ENCODE peak calls at places on chromosomes 12 and 14, in nine cellular contexts. U is adrenal gland; F is iPS-NIHi11; Z is brain microvascular endothelial cell; Y is T-helper 9 cell; O is activated CD8-positive, alpha-beta memory T cell treated with anti-CD3 and anti-CD28 coated beads for 1 hour; H is activated T-cell treated with anti-CD3 and anti-CD28 coated beads, Interleukin-2, amount 50 U/mL, for 48 hours; S is body of pancreas; B is Panc1. G is an unnamed sample.

GRCh38 chr14:94473666-94474410 is 2.2 kb downstream of the SERPINA9 start:
- DNase-seq in U (no peak), F (no peak), Z (no peak), Y (no peak), O (no peak), H (no peak), S (no peak), B (no peak), G (no peak)

GRCh38 chr14:101991336-101991735 is 27.0 kb downstream of the DYNC1H1 start:
- DNase-seq in U (no peak), F (no peak), Z (no peak), Y (no peak), O (no peak), H (no peak), S (no peak), B (no peak), G (no peak)

GRCh38 chr12:133124674-133125073 is 5.4 kb downstream of the ZNF891 start:
- DNase-seq in U (no peak), F (no peak), Z (no peak), Y (no peak), O (no peak), H (no peak), S (no peak), B (no peak), G (no peak)

GRCh38 chr14:90649096-90649495 is 167.1 kb downstream of the TTC7B start:
- DNase-seq in U (no peak), F (no peak), Z (peak; percentile 35), Y (no peak), O (no peak), H (no peak), S (no peak), B (no peak), G (no peak)

GRCh38 chr12:27355486-27355885 is 22.9 kb downstream of the BMAL2 start:
- DNase-seq in U (no peak), F (no peak), Z (no peak), Y (no peak), O (no peak), H (no peak), S (no peak), B (no peak), G (no peak)

GRCh38 chr12:55619352-55620138 is 17.1 kb upstream of the OR10P1 start:
- DNase-seq in U (peak; percentile 61), F (peak; percentile 80), Z (peak; percentile 94), Y (peak; percentile 15), O (no peak), H (no peak), S (peak; percentile 78), B (peak; percentile 94), G (peak; percentile 92)

GRCh38 chr12:45988259-45988658 is 2.1 kb downstream of the SCAF11 start:
- DNase-seq in U (no peak), F (no peak), Z (peak; percentile 23), Y (no peak), O (no peak), H (no peak), S (no peak), B (no peak), G (peak; percentile 46)

GRCh38 chr14:77910506-77910905 is 110.6 kb downstream of the ADCK1 start:
- DNase-seq in U (no peak), F (no peak), Z (no peak), Y (no peak), O (no peak), H (no peak), S (peak; percentile 7), B (no peak), G (no peak)

GRCh38 chr12:32031109-32031508 is 71.9 kb downstream of the RESF1 start:
- DNase-seq in U (no peak), F (no peak), Z (no peak), Y (no peak), O (no peak), H (no peak), S (no peak), B (no peak), G (peak; percentile 47)

GRCh38 chr12:42652048-42652447 is 62.5 kb upstream of the PRICKLE1 start:
- DNase-seq in U (no peak), F (no peak), Z (no peak), Y (no peak), O (no peak), H (no peak), S (no peak), B (no peak), G (peak; percentile 14)

GRCh38 chr12:52582971-52583456 is 9.4 kb upstream of the KRT74 start:
- DNase-seq in U (peak; percentile 52), F (peak; percentile 86), Z (peak; percentile 64), Y (peak; percentile 34), O (peak; percentile 22), H (peak; percentile 78), S (peak; percentile 69), B (peak; percentile 46), G (peak; percentile 65)

GRCh38 chr14:35287481-35288013 is 4.6 kb upstream of the PSMA6 start:
- DNase-seq in U (no peak), F (no peak), Z (no peak), Y (no peak), O (no peak), H (peak; percentile 72), S (peak; percentile 34), B (no peak), G (no peak)

GRCh38 chr12:15625075-15625474 is 164.1 kb downstream of the EPS8 start:
- DNase-seq in U (no peak), F (no peak), Z (no peak), Y (no peak), O (no peak), H (no peak), S (no peak), B (no peak), G (no peak)

GRCh38 chr14:28356819-28357218 is 409.8 kb upstream of the FOXG1 start:
- DNase-seq in U (no peak), F (no peak), Z (no peak), Y (no peak), O (no peak), H (no peak), S (no peak), B (no peak), G (no peak)

GRCh38 chr12:101738920-101739665 is at the start of gene SYCP3:
- DNase-seq in U (no peak), F (peak; percentile 13), Z (no peak), Y (no peak), O (no peak), H (no peak), S (no peak), B (no peak), G (no peak)

GRCh38 chr14:76376001-76376404 is at the start of gene ESRRB:
- DNase-seq in U (no peak), F (peak; percentile 83), Z (no peak), Y (no peak), O (no peak), H (no peak), S (peak; percentile 21), B (no peak), G (no peak)

GRCh38 chr12:49959570-49960473 is 1.9 kb upstream of the AQP5 start:
- DNase-seq in U (no peak), F (peak; percentile 88), Z (no peak), Y (no peak), O (no peak), H (no peak), S (peak; percentile 47), B (no peak), G (peak; percentile 63)

GRCh38 chr14:34539407-34540180 is at the start of gene EAPP:
- DNase-seq in U (peak; percentile 97), F (peak; percentile 96), Z (peak; percentile 96), Y (peak; percentile 93), O (peak; percentile 89), H (peak; percentile 96), S (peak; percentile 99), B (peak; percentile 69), G (no peak)

GRCh38 chr12:75725505-75726120 is 214.2 kb upstream of the KRR1 start:
- DNase-seq in U (no peak), F (no peak), Z (peak; percentile 76), Y (no peak), O (no peak), H (no peak), S (no peak), B (no peak), G (peak; percentile 70)

GRCh38 chr14:59510957-59511356 is 26.6 kb downstream of the JKAMP start:
- DNase-seq in U (no peak), F (no peak), Z (no peak), Y (no peak), O (no peak), H (no peak), S (no peak), B (no peak), G (no peak)

GRCh38 chr12:122227341-122227740 is 1.5 kb upstream of the DIABLO start:
- DNase-seq in U (no peak), F (no peak), Z (no peak), Y (peak; percentile 38), O (no peak), H (peak; percentile 39), S (no peak), B (no peak), G (no peak)

GRCh38 chr12:79384551-79384950 is 306.2 kb downstream of the PAWR start:
- DNase-seq in U (no peak), F (no peak), Z (no peak), Y (no peak), O (no peak), H (no peak), S (no peak), B (no peak), G (no peak)

GRCh38 chr14:68132722-68133121 is 313.1 kb downstream of the RAD51B start:
- DNase-seq in U (no peak), F (no peak), Z (no peak), Y (no peak), O (no peak), H (no peak), S (no peak), B (no peak), G (no peak)

GRCh38 chr14:102095871-102096568 is 9.2 kb upstream of the HSP90AA1 start:
- DNase-seq in U (no peak), F (peak; percentile 39), Z (peak; percentile 5), Y (no peak), O (no peak), H (peak; percentile 31), S (no peak), B (no peak), G (no peak)

GRCh38 chr12:108312885-108313203 is 26.3 kb downstream of the CMKLR1 start:
- DNase-seq in U (peak; percentile 51), F (peak; percentile 26), Z (no peak), Y (no peak), O (no peak), H (no peak), S (peak; percentile 55), B (no peak), G (no peak)

GRCh38 chr12:66288121-66288520 is 14.2 kb upstream of the HELB start:
- DNase-seq in U (no peak), F (no peak), Z (no peak), Y (peak; percentile 29), O (peak; percentile 8), H (peak; percentile 30), S (no peak), B (no peak), G (no peak)

GRCh38 chr12:67355428-67356385 is 86.5 kb downstream of the CAND1 start:
- DNase-seq in U (no peak), F (peak; percentile 47), Z (peak; percentile 53), Y (peak; percentile 1), O (no peak), H (no peak), S (peak; percentile 52), B (peak; percentile 18), G (peak; percentile 29)

GRCh38 chr12:116164976-116165425 is 112.5 kb downstream of the MED13L start:
- DNase-seq in U (no peak), F (no peak), Z (no peak), Y (no peak), O (no peak), H (no peak), S (no peak), B (no peak), G (peak; percentile 26)

GRCh38 chr12:1812650-1813302 is 7.6 kb upstream of the LRTM2 start:
- DNase-seq in U (no peak), F (no peak), Z (peak; percentile 55), Y (no peak), O (no peak), H (no peak), S (peak; percentile 66), B (no peak), G (no peak)

GRCh38 chr14:71523630-71524320 is 408.5 kb upstream of the RGS6 start:
- DNase-seq in U (no peak), F (no peak), Z (no peak), Y (no peak), O (no peak), H (no peak), S (no peak), B (no peak), G (no peak)

GRCh38 chr14:105071326-105071725 is 6.1 kb upstream of the GPR132 start:
- DNase-seq in U (no peak), F (no peak), Z (no peak), Y (no peak), O (no peak), H (no peak), S (no peak), B (no peak), G (no peak)